ENCODE peak calls at places on chromosome 1, in four cellular contexts. E is kidney, H is B cell, W is EL. G is an unnamed sample.

GRCh38 chr1:94580367-94581115 is 39.0 kb upstream of the F3 start:
- DNase-seq in E (no peak), H (no peak), W (peak), G (no peak)

GRCh38 chr1:157878059-157878458 is 36.5 kb upstream of the CD5L start:
- DNase-seq in E (no peak), H (no peak), W (peak), G (no peak)

GRCh38 chr1:234584926-234585325 is 25.1 kb downstream of the IRF2BP2 start:
- DNase-seq in E (no peak), H (no peak), W (no peak), G (no peak)

GRCh38 chr1:229986737-229987364 is 80.2 kb upstream of the GALNT2 start:
- DNase-seq in E (no peak), H (no peak), W (no peak), G (no peak)

GRCh38 chr1:18703041-18703621 is 72.5 kb downstream of the PAX7 start:
- DNase-seq in E (no peak), H (no peak), W (peak), G (no peak)

GRCh38 chr1:115648717-115649691 is 7.2 kb downstream of the VANGL1 start:
- DNase-seq in E (no peak), H (no peak), W (no peak), G (peak)

GRCh38 chr1:160628799-160629263 is 18.0 kb downstream of the SLAMF1 start:
- DNase-seq in E (no peak), H (no peak), W (no peak), G (no peak)

GRCh38 chr1:167238713-167239112 is 18.0 kb downstream of the POU2F1 start:
- DNase-seq in E (no peak), H (no peak), W (no peak), G (no peak)

G was measured in GM13976.